ENCODE peak calls at places on chromosomes 2 and 18, in six cellular contexts. One of them, this sample, is unnamed.

GRCh38 chr2:71702071-71702970 is 249.0 kb downstream of the DYSF start:
- DNase-seq in HCT116: no peak
- DNase-seq in fibroblast of mammary gland: no peak
- DNase-seq in right atrium auricular region: no peak
- DNase-seq in GM12865: no peak
- DNase-seq in heart left ventricle: no peak
- DNase-seq in this sample: no peak

GRCh38 chr2:46095821-46096220 is 201.4 kb upstream of the EPAS1 start:
- DNase-seq in HCT116: no peak
- DNase-seq in fibroblast of mammary gland: peak; percentile 59
- DNase-seq in right atrium auricular region: no peak
- DNase-seq in GM12865: no peak
- DNase-seq in heart left ventricle: no peak
- DNase-seq in this sample: peak; percentile 66

GRCh38 chr2:200373196-200373595 is 66.7 kb downstream of the SPATS2L start:
- DNase-seq in HCT116: no peak
- DNase-seq in fibroblast of mammary gland: no peak
- DNase-seq in right atrium auricular region: no peak
- DNase-seq in GM12865: peak; percentile 40
- DNase-seq in heart left ventricle: no peak
- DNase-seq in this sample: no peak

GRCh38 chr18:73007195-73007934 is 139.6 kb upstream of the NETO1 start:
- DNase-seq in HCT116: no peak
- DNase-seq in fibroblast of mammary gland: no peak
- DNase-seq in right atrium auricular region: no peak
- DNase-seq in GM12865: peak; percentile 11
- DNase-seq in heart left ventricle: no peak
- DNase-seq in this sample: no peak

GRCh38 chr2:120818441-120818920 is 82.8 kb downstream of the GLI2 start:
- DNase-seq in HCT116: no peak
- DNase-seq in fibroblast of mammary gland: peak; percentile 89
- DNase-seq in right atrium auricular region: no peak
- DNase-seq in GM12865: no peak
- DNase-seq in heart left ventricle: peak; percentile 28
- DNase-seq in this sample: peak; percentile 92

GRCh38 chr2:136375017-136375901 is 257.3 kb upstream of the CXCR4 start:
- DNase-seq in HCT116: no peak
- DNase-seq in fibroblast of mammary gland: no peak
- DNase-seq in right atrium auricular region: no peak
- DNase-seq in GM12865: peak; percentile 64
- DNase-seq in heart left ventricle: no peak
- DNase-seq in this sample: no peak

GRCh38 chr2:165902929-165903328 is 50.6 kb downstream of the TTC21B start:
- DNase-seq in HCT116: no peak
- DNase-seq in fibroblast of mammary gland: peak; percentile 36
- DNase-seq in right atrium auricular region: no peak
- DNase-seq in GM12865: peak; percentile 4
- DNase-seq in heart left ventricle: no peak
- DNase-seq in this sample: peak; percentile 13

GRCh38 chr18:24319757-24320156 is 77.9 kb downstream of the OSBPL1A start:
- DNase-seq in HCT116: no peak
- DNase-seq in fibroblast of mammary gland: no peak
- DNase-seq in right atrium auricular region: no peak
- DNase-seq in GM12865: no peak
- DNase-seq in heart left ventricle: no peak
- DNase-seq in this sample: no peak

GRCh38 chr2:41937921-41938708 is 109.7 kb upstream of the PKDCC start:
- DNase-seq in HCT116: no peak
- DNase-seq in fibroblast of mammary gland: no peak
- DNase-seq in right atrium auricular region: no peak
- DNase-seq in GM12865: no peak
- DNase-seq in heart left ventricle: peak; percentile 49
- DNase-seq in this sample: no peak

GRCh38 chr2:708667-709066 is 31.5 kb upstream of the TMEM18 start:
- DNase-seq in HCT116: no peak
- DNase-seq in fibroblast of mammary gland: no peak
- DNase-seq in right atrium auricular region: no peak
- DNase-seq in GM12865: no peak
- DNase-seq in heart left ventricle: no peak
- DNase-seq in this sample: no peak

GRCh38 chr2:226159875-226160479 is 639.6 kb downstream of the IRS1 start:
- DNase-seq in HCT116: no peak
- DNase-seq in fibroblast of mammary gland: no peak
- DNase-seq in right atrium auricular region: no peak
- DNase-seq in GM12865: no peak
- DNase-seq in heart left ventricle: no peak
- DNase-seq in this sample: no peak

DNA sequence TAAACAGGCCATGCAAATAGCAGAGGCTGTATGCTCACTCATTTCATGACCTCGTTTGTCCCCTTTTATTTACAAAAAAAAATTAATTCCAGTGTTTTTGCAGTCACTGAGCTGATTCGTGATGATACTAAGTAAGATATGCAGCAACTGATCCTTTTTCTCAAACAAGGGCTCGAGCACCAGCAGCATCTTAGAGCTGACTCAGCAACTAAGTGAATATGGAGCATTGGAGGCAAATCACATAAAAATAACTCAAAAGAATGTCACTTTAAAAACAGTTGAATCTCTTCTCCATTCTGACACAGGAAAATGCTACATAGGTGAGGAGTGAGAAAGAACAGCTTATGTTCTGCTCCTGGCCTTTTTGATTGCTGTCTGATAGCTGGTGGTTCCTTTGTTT is 152.8 kb downstream of the ABCA12 start:
- DNase-seq in HCT116: no peak
- DNase-seq in fibroblast of mammary gland: no peak
- DNase-seq in right atrium auricular region: no peak
- DNase-seq in GM12865: no peak
- DNase-seq in heart left ventricle: no peak
- DNase-seq in this sample: no peak
- TF ChIP-seq CTCF in HCT116: no peak
- TF ChIP-seq CTCF in fibroblast of mammary gland: no peak
- TF ChIP-seq CTCF in right atrium auricular region: no peak
- TF ChIP-seq CTCF in GM12865: no peak
- TF ChIP-seq CTCF in heart left ventricle: no peak
- TF ChIP-seq CTCF in this sample: no peak

GRCh38 chr2:189466656-189467055 is 25.4 kb downstream of the WDR75 start:
- DNase-seq in HCT116: no peak
- DNase-seq in fibroblast of mammary gland: peak; percentile 46
- DNase-seq in right atrium auricular region: no peak
- DNase-seq in GM12865: peak; percentile 21
- DNase-seq in heart left ventricle: no peak
- DNase-seq in this sample: peak; percentile 24
- TF ChIP-seq CTCF in HCT116: peak; percentile 56
- TF ChIP-seq CTCF in fibroblast of mammary gland: peak; percentile 61
- TF ChIP-seq CTCF in right atrium auricular region: peak; percentile 74
- TF ChIP-seq CTCF in GM12865: peak; percentile 37
- TF ChIP-seq CTCF in heart left ventricle: peak; percentile 76
- TF ChIP-seq CTCF in this sample: peak; percentile 75

DNA sequence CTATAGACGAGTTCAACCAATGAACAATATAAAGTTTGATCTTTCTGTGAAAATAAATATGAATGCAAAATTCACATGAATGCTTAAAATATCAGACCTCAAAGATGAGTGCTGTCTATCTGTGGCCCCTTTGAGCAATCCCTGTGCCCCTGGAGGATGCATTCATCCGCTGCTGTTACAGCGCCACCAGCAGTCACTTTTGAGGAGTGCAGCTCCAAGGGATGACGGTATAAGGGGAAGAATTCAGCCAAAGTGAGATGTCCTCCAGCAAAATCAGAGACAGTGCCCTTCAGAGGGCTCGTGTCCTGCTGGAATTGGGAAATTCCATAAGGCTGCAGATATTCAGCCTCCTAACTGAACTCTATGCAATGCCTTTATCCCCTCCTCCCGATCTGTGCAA is 12.0 kb upstream of the CHRNA1 start:
- DNase-seq in HCT116: no peak
- DNase-seq in fibroblast of mammary gland: no peak
- DNase-seq in right atrium auricular region: no peak
- DNase-seq in GM12865: no peak
- DNase-seq in heart left ventricle: no peak
- DNase-seq in this sample: no peak
- TF ChIP-seq CTCF in HCT116: peak; percentile 60
- TF ChIP-seq CTCF in fibroblast of mammary gland: peak; percentile 39
- TF ChIP-seq CTCF in right atrium auricular region: no peak
- TF ChIP-seq CTCF in GM12865: peak; percentile 40
- TF ChIP-seq CTCF in heart left ventricle: no peak
- TF ChIP-seq CTCF in this sample: peak; percentile 83

GRCh38 chr2:206389164-206389563 is 54.2 kb upstream of the ADAM23 start:
- DNase-seq in HCT116: no peak
- DNase-seq in fibroblast of mammary gland: no peak
- DNase-seq in right atrium auricular region: no peak
- DNase-seq in GM12865: no peak
- DNase-seq in heart left ventricle: no peak
- DNase-seq in this sample: no peak

GRCh38 chr2:206396216-206396615 is 47.1 kb upstream of the ADAM23 start:
- DNase-seq in HCT116: no peak
- DNase-seq in fibroblast of mammary gland: no peak
- DNase-seq in right atrium auricular region: no peak
- DNase-seq in GM12865: no peak
- DNase-seq in heart left ventricle: no peak
- DNase-seq in this sample: no peak

GRCh38 chr2:206390181-206390580 is 53.2 kb upstream of the ADAM23 start:
- DNase-seq in HCT116: no peak
- DNase-seq in fibroblast of mammary gland: no peak
- DNase-seq in right atrium auricular region: no peak
- DNase-seq in GM12865: no peak
- DNase-seq in heart left ventricle: no peak
- DNase-seq in this sample: no peak

DNA sequence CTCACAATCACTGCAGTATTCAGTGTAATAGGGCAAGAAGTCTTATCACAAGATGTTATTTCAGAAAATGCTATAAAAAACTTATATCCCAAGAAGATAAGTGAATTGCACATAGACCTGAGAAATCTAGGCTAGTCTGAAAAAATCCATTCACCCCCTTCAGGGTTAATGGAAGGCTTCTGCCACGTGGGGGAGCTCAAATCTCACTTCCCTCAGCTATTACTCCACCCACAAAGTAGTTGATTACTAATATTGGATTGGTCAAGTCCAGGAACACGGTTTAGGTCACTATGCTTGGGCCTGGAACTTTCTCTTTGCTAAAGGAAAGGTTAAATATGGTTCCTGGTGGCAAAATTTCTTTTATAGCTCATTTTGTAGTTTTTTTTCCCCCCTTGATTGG is 51.2 kb upstream of the ADAM23 start:
- DNase-seq in HCT116: peak; percentile 46
- DNase-seq in fibroblast of mammary gland: peak; percentile 63
- DNase-seq in right atrium auricular region: no peak
- DNase-seq in GM12865: peak; percentile 65
- DNase-seq in heart left ventricle: no peak
- DNase-seq in this sample: peak; percentile 6
- TF ChIP-seq CTCF in HCT116: peak; percentile 57
- TF ChIP-seq CTCF in fibroblast of mammary gland: peak; percentile 64
- TF ChIP-seq CTCF in right atrium auricular region: peak; percentile 67
- TF ChIP-seq CTCF in GM12865: peak; percentile 69
- TF ChIP-seq CTCF in heart left ventricle: peak; percentile 54
- TF ChIP-seq CTCF in this sample: peak; percentile 51

DNA sequence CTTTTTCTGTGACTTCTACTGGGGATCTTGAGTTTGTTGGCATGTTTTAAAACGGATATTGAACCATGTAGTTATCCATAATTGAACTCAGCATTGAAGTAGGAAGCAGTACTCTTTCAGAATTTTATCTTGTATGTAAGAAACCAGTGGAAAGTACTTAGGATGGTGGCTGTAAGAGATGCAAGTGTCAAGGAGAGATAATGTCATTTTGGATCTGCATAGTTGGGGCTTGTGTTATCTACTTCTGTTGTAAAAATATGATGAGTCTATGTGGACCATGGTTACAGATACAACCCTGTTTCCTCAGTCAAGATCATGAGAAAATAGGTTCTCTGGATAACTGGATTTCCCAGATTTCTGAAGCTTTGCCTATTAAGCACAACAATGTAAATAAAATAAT is 113.7 kb downstream of the NAB1 start:
- DNase-seq in HCT116: no peak
- DNase-seq in fibroblast of mammary gland: no peak
- DNase-seq in right atrium auricular region: no peak
- DNase-seq in GM12865: no peak
- DNase-seq in heart left ventricle: no peak
- DNase-seq in this sample: no peak
- TF ChIP-seq CTCF in HCT116: no peak
- TF ChIP-seq CTCF in fibroblast of mammary gland: no peak
- TF ChIP-seq CTCF in right atrium auricular region: no peak
- TF ChIP-seq CTCF in GM12865: no peak
- TF ChIP-seq CTCF in heart left ventricle: no peak
- TF ChIP-seq CTCF in this sample: no peak